ENCODE peak calls at places on chromosomes 6 and 20, in five cellular contexts. M, C, S, Y and O are unnamed samples.

GRCh38 chr6:136226674-136227377 is 23.3 kb downstream of the MTFR2 start:
- DNase-seq in M (no peak), C (no peak), S (peak), Y (no peak), O (no peak)

GRCh38 chr6:108673602-108674001 is 112.9 kb downstream of the FOXO3 start:
- DNase-seq in M (no peak), C (no peak), S (peak), Y (peak), O (no peak)

GRCh38 chr6:106377061-106377540 is 16.6 kb downstream of the CRYBG1 start:
- DNase-seq in M (no peak), C (no peak), S (no peak), Y (no peak), O (no peak)

GRCh38 chr20:3173582-3174441 is 463 bp upstream of the LZTS3 start:
- DNase-seq in M (peak), C (no peak), S (peak), Y (peak), O (peak)

GRCh38 chr20:18266282-18266681 is 22.0 kb upstream of the ZNF133 start:
- DNase-seq in M (no peak), C (no peak), S (no peak), Y (no peak), O (no peak)

GRCh38 chr6:42915737-42916136 is at the start of gene PTCRA:
- DNase-seq in M (no peak), C (no peak), S (no peak), Y (no peak), O (no peak)

GRCh38 chr6:142551145-142551811 is 249.5 kb downstream of the ADGRG6 start:
- DNase-seq in M (no peak), C (no peak), S (no peak), Y (no peak), O (no peak)

GRCh38 chr20:1087311-1087710 is 31.1 kb upstream of the PSMF1 start:
- DNase-seq in M (no peak), C (no peak), S (no peak), Y (no peak), O (no peak)

GRCh38 chr20:48002517-48002970 is 217.3 kb upstream of the SULF2 start:
- DNase-seq in M (no peak), C (no peak), S (no peak), Y (no peak), O (no peak)

GRCh38 chr6:154632121-154632520 is 101.1 kb upstream of the SCAF8 start:
- DNase-seq in M (no peak), C (no peak), S (no peak), Y (no peak), O (no peak)

GRCh38 chr6:86118271-86118670 is 475.6 kb upstream of the SYNCRIP start:
- DNase-seq in M (no peak), C (no peak), S (no peak), Y (no peak), O (no peak)

GRCh38 chr6:4776493-4776966 is 326 bp downstream of the CDYL start:
- DNase-seq in M (peak), C (no peak), S (peak), Y (no peak), O (no peak)

GRCh38 chr6:163813979-163814493 is 399.5 kb downstream of the QKI start:
- DNase-seq in M (no peak), C (no peak), S (no peak), Y (no peak), O (no peak)

GRCh38 chr6:16168121-16168520 is 39.2 kb downstream of the MYLIP start:
- DNase-seq in M (no peak), C (no peak), S (no peak), Y (no peak), O (no peak)

GRCh38 chr20:42179768-42180167 is 561.6 kb upstream of the CHD6 start:
- DNase-seq in M (no peak), C (no peak), S (no peak), Y (no peak), O (no peak)

GRCh38 chr6:136600818-136601217 is 50.6 kb upstream of the MAP7 start:
- DNase-seq in M (no peak), C (no peak), S (no peak), Y (no peak), O (no peak)

GRCh38 chr6:390914-391558 is 516 bp upstream of the IRF4 start:
- DNase-seq in M (no peak), C (no peak), S (no peak), Y (no peak), O (no peak)

GRCh38 chr20:24970743-24971142 is 21.7 kb downstream of the CST7 start:
- DNase-seq in M (peak), C (no peak), S (no peak), Y (no peak), O (no peak)

GRCh38 chr20:47315339-47315662 is 41.2 kb downstream of the ZMYND8 start:
- DNase-seq in M (no peak), C (no peak), S (no peak), Y (no peak), O (no peak)

GRCh38 chr20:9996944-9997343 is 37.8 kb upstream of the ANKEF1 start:
- DNase-seq in M (no peak), C (no peak), S (no peak), Y (no peak), O (no peak)

GRCh38 chr6:165845488-165845887 is 182.4 kb upstream of the PDE10A start:
- DNase-seq in M (no peak), C (no peak), S (no peak), Y (no peak), O (no peak)

GRCh38 chr6:97669191-97669651 is 386.2 kb upstream of the MMS22L start:
- DNase-seq in M (no peak), C (no peak), S (no peak), Y (no peak), O (peak)

GRCh38 chr20:9945406-9945805 is 89.4 kb upstream of the ANKEF1 start:
- DNase-seq in M (no peak), C (no peak), S (no peak), Y (no peak), O (no peak)

GRCh38 chr20:51412333-51412761 is 130.2 kb downstream of the NFATC2 start:
- DNase-seq in M (no peak), C (no peak), S (no peak), Y (no peak), O (no peak)

GRCh38 chr20:53737404-53738038 is 143.9 kb upstream of the ZNF217 start:
- DNase-seq in M (no peak), C (no peak), S (no peak), Y (no peak), O (no peak)

GRCh38 chr20:20213722-20214121 is 154.2 kb upstream of the INSM1 start:
- DNase-seq in M (no peak), C (no peak), S (no peak), Y (no peak), O (no peak)

GRCh38 chr6:30741789-30742315 is 635 bp downstream of the FLOT1 start:
- DNase-seq in M (no peak), C (no peak), S (no peak), Y (no peak), O (no peak)

GRCh38 chr20:61451953-61452352 is 199.9 kb downstream of the CDH4 start:
- DNase-seq in M (no peak), C (no peak), S (no peak), Y (no peak), O (no peak)

GRCh38 chr20:61449057-61449456 is 197.0 kb downstream of the CDH4 start:
- DNase-seq in M (no peak), C (no peak), S (no peak), Y (no peak), O (no peak)

GRCh38 chr20:61449916-61450315 is 197.9 kb downstream of the CDH4 start:
- DNase-seq in M (no peak), C (no peak), S (no peak), Y (no peak), O (no peak)

GRCh38 chr20:61450549-61450948 is 198.5 kb downstream of the CDH4 start:
- DNase-seq in M (no peak), C (no peak), S (no peak), Y (no peak), O (no peak)

DNA sequence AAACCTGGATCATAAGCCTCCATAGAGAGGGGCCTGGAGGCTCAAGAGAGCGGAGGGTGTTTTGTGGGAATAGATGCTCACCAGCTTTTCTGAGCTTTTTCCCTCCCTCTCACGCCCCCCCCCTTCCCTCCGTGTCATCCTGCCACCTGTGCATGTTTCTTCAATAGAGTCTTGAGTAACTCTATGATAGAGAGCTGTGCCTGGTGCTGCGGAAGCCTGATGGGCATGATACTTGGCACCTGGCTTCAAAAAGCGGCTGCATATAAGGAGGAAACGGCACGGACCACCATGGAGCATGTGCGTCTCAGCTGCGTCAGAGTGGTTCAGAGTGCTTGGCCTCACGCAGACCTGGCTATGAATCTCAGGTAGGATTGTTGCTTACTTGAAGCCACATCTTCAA is 198.9 kb downstream of the CDH4 start:
- DNase-seq in M (no peak), C (no peak), S (no peak), Y (no peak), O (no peak)
- H3K27ac ChIP-seq in M (no peak), C (no peak), S (no peak), Y (no peak), O (no peak)

GRCh38 chr6:170284126-170284773 is 6.6 kb downstream of the DLL1 start:
- DNase-seq in M (no peak), C (no peak), S (no peak), Y (peak), O (no peak)

GRCh38 chr6:170283212-170284081 is 7.4 kb downstream of the DLL1 start:
- DNase-seq in M (no peak), C (no peak), S (no peak), Y (peak), O (no peak)

GRCh38 chr6:170285482-170285881 is 5.4 kb downstream of the DLL1 start:
- DNase-seq in M (no peak), C (no peak), S (no peak), Y (peak), O (no peak)

GRCh38 chr6:170286246-170286933 is 4.5 kb downstream of the DLL1 start:
- DNase-seq in M (no peak), C (no peak), S (no peak), Y (peak), O (peak)

DNA sequence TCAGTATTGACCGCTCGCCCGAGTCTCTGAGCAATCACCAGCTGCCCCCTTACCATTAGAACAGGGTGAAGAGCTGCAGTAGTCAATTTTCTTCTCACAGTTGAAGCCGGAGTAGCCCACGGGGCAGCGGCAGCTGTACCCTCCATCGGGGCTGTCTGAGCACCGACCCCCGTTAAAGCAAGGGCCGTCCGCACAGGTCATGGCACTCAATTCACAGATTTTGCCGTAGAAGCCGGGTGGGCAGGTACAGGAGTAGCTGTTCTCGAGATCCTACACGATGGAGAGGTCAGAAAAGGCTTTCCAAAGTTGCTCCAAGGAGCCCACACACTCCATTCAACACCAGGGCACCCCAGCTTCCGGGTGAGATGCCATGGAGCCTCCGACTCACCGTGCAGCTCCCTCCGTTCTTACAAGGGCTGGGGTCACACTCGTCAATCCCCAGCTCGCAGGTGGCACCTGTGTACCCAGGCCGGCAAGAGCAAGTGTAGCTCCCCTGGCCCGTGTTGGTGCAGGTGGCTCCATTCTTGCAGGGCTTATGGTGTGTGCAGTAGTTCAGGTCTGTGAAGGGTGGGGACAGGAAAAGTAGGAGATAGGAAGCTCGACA is 5.9 kb downstream of the DLL1 start:
- DNase-seq in M (no peak), C (no peak), S (no peak), Y (peak), O (no peak)
- H3K27ac ChIP-seq in M (no peak), C (no peak), S (no peak), Y (no peak), O (no peak)

DNA sequence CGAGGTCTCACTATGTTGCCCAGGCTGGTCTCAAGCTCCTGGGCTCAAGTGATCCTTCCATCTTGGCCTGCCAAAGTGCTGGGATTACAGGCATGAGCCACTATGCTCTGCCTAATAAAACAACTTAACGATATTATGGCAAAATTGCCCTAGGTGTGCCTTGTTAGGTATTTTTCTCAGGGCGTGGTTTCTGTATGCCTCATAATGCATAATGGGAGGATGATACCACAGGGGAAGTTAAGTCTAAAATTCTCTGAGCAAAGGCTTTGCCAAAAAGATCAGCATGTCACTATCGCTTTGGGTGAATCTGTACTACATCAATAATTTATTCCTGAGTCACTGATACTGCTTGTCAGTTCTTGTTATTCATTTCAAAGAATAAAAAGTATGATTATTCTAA is 15.9 kb upstream of the LOC128125822 start:
- DNase-seq in M (no peak), C (no peak), S (no peak), Y (no peak), O (no peak)
- H3K27ac ChIP-seq in M (no peak), C (no peak), S (no peak), Y (no peak), O (no peak)

DNA sequence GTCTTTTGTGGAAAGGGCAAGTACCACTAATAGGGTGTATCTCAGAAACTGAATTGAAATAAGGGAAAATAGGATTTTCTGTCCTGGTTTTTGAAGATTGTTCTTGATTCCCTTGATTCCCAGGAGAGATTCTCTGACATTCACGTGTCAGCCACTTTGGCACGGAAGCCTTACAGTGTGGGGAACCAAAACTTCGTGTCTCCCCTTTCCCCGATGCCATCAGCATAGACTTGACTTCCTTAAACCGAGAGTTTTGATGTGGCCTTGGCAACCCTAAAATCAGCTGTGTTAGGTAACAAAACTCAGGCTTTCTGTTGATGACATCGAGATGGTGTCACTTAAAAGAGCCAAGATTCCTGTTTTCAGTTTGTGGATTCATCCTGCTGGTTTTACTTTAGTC is 7.5 kb downstream of the HMGN4 start:
- DNase-seq in M (no peak), C (no peak), S (no peak), Y (no peak), O (no peak)
- H3K27ac ChIP-seq in M (no peak), C (no peak), S (no peak), Y (no peak), O (no peak)

DNA sequence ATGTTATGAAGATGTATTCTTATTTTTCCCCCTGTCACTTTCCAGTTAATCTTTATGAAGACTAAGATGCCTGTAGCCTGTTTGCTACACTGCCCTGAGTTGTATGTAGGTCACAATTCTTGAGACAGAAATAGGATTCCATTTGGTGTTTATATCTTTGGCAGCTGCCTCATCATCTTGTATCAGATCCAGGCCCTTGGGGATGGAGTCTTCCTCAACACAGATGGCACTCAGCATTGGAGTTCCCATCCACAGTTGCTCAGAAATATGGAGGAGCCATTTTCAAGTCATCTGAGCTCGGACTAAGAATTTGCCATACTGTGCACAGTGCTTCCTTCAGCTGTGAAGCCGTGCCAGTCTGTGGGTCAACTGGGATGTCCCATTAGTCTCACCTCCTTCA is 156.5 kb downstream of the ZDHHC14 start:
- DNase-seq in M (no peak), C (no peak), S (no peak), Y (no peak), O (no peak)
- H3K27ac ChIP-seq in M (no peak), C (no peak), S (peak), Y (peak), O (no peak)

GRCh38 chr6:169510871-169511270 is 191.0 kb downstream of the WDR27 start:
- DNase-seq in M (no peak), C (no peak), S (no peak), Y (no peak), O (no peak)
- H3K27ac ChIP-seq in M (no peak), C (no peak), S (no peak), Y (no peak), O (no peak)

GRCh38 chr6:63510353-63510686 is 62.0 kb upstream of the LOC128125822 start:
- DNase-seq in M (no peak), C (no peak), S (no peak), Y (no peak), O (no peak)

GRCh38 chr6:63507096-63507495 is 65.2 kb upstream of the LOC128125822 start:
- DNase-seq in M (no peak), C (no peak), S (no peak), Y (no peak), O (no peak)

GRCh38 chr6:63509652-63510352 is 62.5 kb upstream of the LOC128125822 start:
- DNase-seq in M (no peak), C (no peak), S (peak), Y (peak), O (no peak)

GRCh38 chr6:63514488-63515173 is 57.6 kb upstream of the LOC128125822 start:
- DNase-seq in M (no peak), C (no peak), S (peak), Y (no peak), O (no peak)

DNA sequence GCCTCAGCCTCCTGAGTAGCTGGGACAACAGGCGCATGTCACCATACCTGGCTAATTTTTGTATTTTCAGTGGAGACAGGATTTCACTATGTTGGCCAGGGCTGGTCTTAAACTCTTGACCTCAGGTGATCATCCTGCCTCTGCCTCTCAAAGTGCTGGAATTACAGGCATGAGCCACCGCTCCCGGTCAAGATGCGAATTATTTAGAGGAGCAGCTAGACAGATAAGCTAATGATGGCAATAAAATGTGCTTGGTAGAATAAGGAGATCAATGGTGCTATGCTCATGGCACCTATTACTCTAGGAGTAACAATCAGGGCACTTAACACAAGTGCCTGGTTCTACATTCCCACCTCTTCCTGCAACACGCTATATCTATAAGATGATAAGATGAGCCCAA is 61.5 kb upstream of the LOC128125822 start:
- DNase-seq in M (no peak), C (no peak), S (no peak), Y (no peak), O (no peak)
- H3K27ac ChIP-seq in M (no peak), C (no peak), S (peak), Y (peak), O (no peak)